ENCODE peak calls at places on chromosomes 7 and 10, in ten cellular contexts. X is endodermal cell; D is RWPE1; H is cardiac muscle cell; V is NCI-H774; J is T-helper 2 cell; P is M059J; G is astrocyte of the spinal cord; C is ovary; K is effector CD4-positive, alpha-beta T cell. B is an unnamed sample.

GRCh38 chr10:121696854-121697253 is 98.6 kb upstream of the FGFR2 start:
- DNase-seq in D (no peak), G (no peak), P (peak; percentile 10), K (no peak), C (no peak), V (no peak), J (peak; percentile 7), H (no peak), X (peak; percentile 93), B (peak; percentile 28)

GRCh38 chr10:11538834-11539190 is 72.6 kb downstream of the USP6NL start:
- DNase-seq in J (no peak), X (peak; percentile 50), D (no peak), P (no peak), H (no peak), K (no peak), G (no peak), C (no peak), V (no peak), B (no peak)

GRCh38 chr10:69506487-69506833 is 55.2 kb downstream of the TSPAN15 start:
- DNase-seq in C (no peak), J (no peak), K (no peak), D (no peak), P (no peak), V (no peak), G (no peak), X (no peak), H (no peak), B (no peak)

GRCh38 chr10:86259901-86260562 is 106.6 kb downstream of the GRID1 start:
- DNase-seq in D (no peak), V (no peak), P (no peak), J (no peak), K (no peak), H (no peak), C (no peak), X (peak; percentile 29), G (no peak), B (no peak)

GRCh38 chr7:26686448-26686981 is 177.9 kb downstream of the SKAP2 start:
- DNase-seq in V (peak; percentile 30), P (peak; percentile 47), J (peak; percentile 32), C (peak; percentile 41), G (peak; percentile 85), D (no peak), H (peak; percentile 50), X (peak; percentile 80), K (no peak), B (no peak)

GRCh38 chr7:101936612-101937231 is 119.3 kb downstream of the CUX1 start:
- DNase-seq in C (peak; percentile 55), K (no peak), D (no peak), G (peak; percentile 36), V (no peak), H (peak; percentile 71), J (no peak), X (peak; percentile 97), P (no peak), B (peak; percentile 60)

GRCh38 chr7:80960228-80960627 is 41.4 kb upstream of the SEMA3C start:
- DNase-seq in K (no peak), D (no peak), H (no peak), G (no peak), P (peak; percentile 87), C (no peak), J (no peak), X (no peak), V (no peak), B (no peak)

GRCh38 chr10:78515037-78515872 is 481.6 kb downstream of the RPS24 start:
- DNase-seq in G (no peak), K (no peak), D (peak; percentile 28), H (peak; percentile 12), C (peak; percentile 69), P (peak; percentile 77), X (peak; percentile 31), V (no peak), J (no peak), B (peak; percentile 72)

GRCh38 chr10:14926061-14926470 is 27.8 kb downstream of the DCLRE1C start:
- DNase-seq in V (peak; percentile 79), C (no peak), D (no peak), H (no peak), J (no peak), G (no peak), X (no peak), P (no peak), K (no peak), B (no peak)

GRCh38 chr7:6479067-6479466 is 31.3 kb upstream of the DAGLB start:
- DNase-seq in P (no peak), K (no peak), C (no peak), V (no peak), J (peak; percentile 57), D (no peak), G (no peak), H (no peak), X (no peak), B (no peak)

GRCh38 chr7:93359520-93360198 is 127.5 kb downstream of the VPS50 start:
- DNase-seq in G (no peak), C (no peak), V (peak; percentile 30), D (no peak), J (no peak), K (no peak), X (no peak), P (no peak), H (no peak), B (no peak)

GRCh38 chr7:79272938-79273337 is 180.5 kb downstream of the MAGI2 start:
- DNase-seq in J (no peak), C (no peak), K (no peak), P (peak; percentile 15), G (peak; percentile 46), H (peak; percentile 82), X (no peak), V (no peak), D (no peak), B (no peak)

GRCh38 chr7:79217468-79217867 is 236.0 kb downstream of the MAGI2 start:
- DNase-seq in G (peak; percentile 10), D (peak; percentile 30), P (peak; percentile 35), C (no peak), H (no peak), V (no peak), K (no peak), X (no peak), J (no peak), B (no peak)

GRCh38 chr7:2624293-2624881 is 7.4 kb upstream of the TTYH3 start:
- DNase-seq in C (no peak), G (no peak), K (no peak), V (no peak), J (no peak), D (no peak), H (no peak), X (no peak), P (no peak), B (no peak)

GRCh38 chr10:30121401-30121800 is 62.0 kb upstream of the JCAD start:
- DNase-seq in X (no peak), J (no peak), P (no peak), V (no peak), K (no peak), D (no peak), C (no peak), G (no peak), H (peak; percentile 16), B (no peak)

GRCh38 chr10:21927601-21928000 is 75.9 kb downstream of the DNAJC1 start:
- DNase-seq in K (no peak), P (no peak), C (no peak), G (peak; percentile 61), D (no peak), J (no peak), X (no peak), H (peak; percentile 85), V (no peak), B (no peak)

B was measured in uterus.